ENCODE peak calls at places on chromosomes 2 and 18, in six cellular contexts. Q is adrenal gland, R is Peyer's patch, C is stomach, A is K562, U is HCT116. K is an unnamed sample.
A peak's percentile ranks its signal among the peaks of the same experiment; 100 is the strongest.

GRCh38 chr2:121345887-121346286 is 60.9 kb upstream of the TFCP2L1 start:
- DNase-seq in A (no peak), C (no peak), U (no peak), R (no peak), Q (no peak), K (no peak)

GRCh38 chr2:133993160-133993559 is 260.7 kb upstream of the MGAT5 start:
- DNase-seq in R (no peak), A (no peak), U (no peak), Q (no peak), C (peak; percentile 31), K (no peak)

GRCh38 chr2:85924522-85924921 is 35.7 kb upstream of the ST3GAL5 start:
- DNase-seq in R (peak; percentile 55), Q (peak; percentile 93), A (no peak), U (no peak), C (no peak), K (peak; percentile 37)

GRCh38 chr2:174263989-174264388 is 15.7 kb upstream of the OLA1 start:
- DNase-seq in Q (peak; percentile 20), U (peak; percentile 90), R (no peak), C (no peak), A (no peak), K (no peak)

GRCh38 chr2:68293024-68293423 is 26.7 kb downstream of the CNRIP1 start:
- DNase-seq in R (no peak), U (no peak), A (no peak), Q (no peak), C (no peak), K (no peak)

GRCh38 chr2:34836361-34836760 is 1237.3 kb upstream of the FAM98A start:
- DNase-seq in A (no peak), Q (no peak), U (no peak), R (no peak), C (no peak), K (no peak)

GRCh38 chr2:35463805-35464596 is 891.6 kb upstream of the CRIM1 start:
- DNase-seq in A (no peak), C (no peak), Q (no peak), U (no peak), R (no peak), K (no peak)

GRCh38 chr2:22497789-22498188 is 887.2 kb upstream of the KLHL29 start:
- DNase-seq in Q (no peak), A (no peak), R (no peak), U (no peak), C (no peak), K (no peak)

GRCh38 chr2:234881413-234882241 is 70.2 kb upstream of the SH3BP4 start:
- DNase-seq in U (peak; percentile 94), R (peak; percentile 86), C (peak; percentile 88), A (peak; percentile 91), Q (peak; percentile 96), K (peak; percentile 88)

GRCh38 chr2:26685943-26686839 is 6.3 kb upstream of the KCNK3 start:
- DNase-seq in U (no peak), R (no peak), C (no peak), Q (no peak), A (no peak), K (no peak)

GRCh38 chr2:199018826-199019225 is 438.9 kb downstream of the SATB2 start:
- DNase-seq in U (no peak), A (no peak), C (no peak), Q (no peak), R (no peak), K (no peak)

GRCh38 chr2:989766-990467 is 39.3 kb downstream of the SNTG2 start:
- DNase-seq in Q (no peak), C (no peak), R (no peak), A (no peak), U (no peak), K (no peak)

GRCh38 chr18:46352520-46353250 is 248.5 kb downstream of the HAUS1 start:
- DNase-seq in R (no peak), A (no peak), Q (no peak), U (no peak), C (no peak), K (no peak)

GRCh38 chr2:20221939-20222768 is 2.8 kb downstream of the SDC1 start:
- DNase-seq in C (no peak), U (no peak), Q (no peak), A (no peak), R (no peak), K (no peak)

GRCh38 chr18:79620586-79621165 is 58.9 kb upstream of the CTDP1 start:
- DNase-seq in R (no peak), A (no peak), U (no peak), C (no peak), Q (no peak), K (no peak)

GRCh38 chr2:236928353-236929153 is 157.1 kb upstream of the COPS8 start:
- DNase-seq in U (no peak), C (peak; percentile 33), R (no peak), Q (no peak), A (no peak), K (no peak)

GRCh38 chr2:128347701-128348504 is 29.2 kb upstream of the HS6ST1 start:
- DNase-seq in Q (peak; percentile 89), U (no peak), C (peak; percentile 50), A (no peak), R (no peak), K (peak; percentile 87)

GRCh38 chr18:28018361-28018760 is 158.6 kb downstream of the CDH2 start:
- DNase-seq in A (no peak), U (no peak), R (no peak), Q (no peak), C (no peak), K (no peak)

GRCh38 chr2:160389875-160390274 is 103.7 kb downstream of the RBMS1 start:
- DNase-seq in R (no peak), A (no peak), U (no peak), Q (no peak), C (no peak), K (no peak)

GRCh38 chr2:59032469-59032868 is 791.3 kb upstream of the FANCL start:
- DNase-seq in U (no peak), R (no peak), Q (no peak), C (no peak), A (no peak), K (no peak)

GRCh38 chr2:128261245-128262128 is 57.2 kb downstream of the HS6ST1 start:
- DNase-seq in C (no peak), A (no peak), U (no peak), Q (no peak), R (no peak), K (no peak)

GRCh38 chr2:9593936-9594335 is 36.9 kb downstream of the YWHAQ start:
- DNase-seq in R (no peak), Q (no peak), U (no peak), C (no peak), A (no peak), K (no peak)

GRCh38 chr2:170928824-170929685 is at the start of gene GORASP2:
- DNase-seq in A (peak; percentile 99), C (peak; percentile 99), R (peak; percentile 99), Q (peak; percentile 100), U (peak; percentile 99), K (peak; percentile 98)

GRCh38 chr2:29175338-29175737 is 60.1 kb downstream of the CLIP4 start:
- DNase-seq in R (no peak), C (no peak), Q (no peak), A (no peak), U (no peak), K (no peak)

GRCh38 chr18:66557091-66557490 is 46.8 kb downstream of the CDH19 start:
- DNase-seq in A (no peak), U (no peak), Q (no peak), R (no peak), C (no peak), K (no peak)

GRCh38 chr2:161101406-161101805 is 58.8 kb upstream of the TANK start:
- DNase-seq in U (no peak), C (no peak), R (no peak), A (no peak), Q (no peak), K (no peak)

GRCh38 chr18:50614838-50615237 is 55.0 kb downstream of the MAPK4 start:
- DNase-seq in R (no peak), A (no peak), Q (peak; percentile 86), U (no peak), C (no peak), K (no peak)

GRCh38 chr2:88010136-88010535 is 6.2 kb downstream of the RNU2-63P start:
- DNase-seq in C (no peak), R (no peak), A (no peak), Q (no peak), U (no peak), K (no peak)

GRCh38 chr2:150110548-150110947 is 376.9 kb downstream of the RND3 start:
- DNase-seq in C (no peak), R (no peak), Q (no peak), A (no peak), U (no peak), K (no peak)

GRCh38 chr2:215680605-215681598 is 245.0 kb upstream of the FN1 start:
- DNase-seq in C (no peak), Q (peak; percentile 22), A (no peak), U (no peak), R (no peak), K (no peak)

GRCh38 chr2:166360906-166361305 is 14.8 kb downstream of the SCN9A start:
- DNase-seq in Q (no peak), A (no peak), C (no peak), U (no peak), R (no peak), K (no peak)

DNA sequence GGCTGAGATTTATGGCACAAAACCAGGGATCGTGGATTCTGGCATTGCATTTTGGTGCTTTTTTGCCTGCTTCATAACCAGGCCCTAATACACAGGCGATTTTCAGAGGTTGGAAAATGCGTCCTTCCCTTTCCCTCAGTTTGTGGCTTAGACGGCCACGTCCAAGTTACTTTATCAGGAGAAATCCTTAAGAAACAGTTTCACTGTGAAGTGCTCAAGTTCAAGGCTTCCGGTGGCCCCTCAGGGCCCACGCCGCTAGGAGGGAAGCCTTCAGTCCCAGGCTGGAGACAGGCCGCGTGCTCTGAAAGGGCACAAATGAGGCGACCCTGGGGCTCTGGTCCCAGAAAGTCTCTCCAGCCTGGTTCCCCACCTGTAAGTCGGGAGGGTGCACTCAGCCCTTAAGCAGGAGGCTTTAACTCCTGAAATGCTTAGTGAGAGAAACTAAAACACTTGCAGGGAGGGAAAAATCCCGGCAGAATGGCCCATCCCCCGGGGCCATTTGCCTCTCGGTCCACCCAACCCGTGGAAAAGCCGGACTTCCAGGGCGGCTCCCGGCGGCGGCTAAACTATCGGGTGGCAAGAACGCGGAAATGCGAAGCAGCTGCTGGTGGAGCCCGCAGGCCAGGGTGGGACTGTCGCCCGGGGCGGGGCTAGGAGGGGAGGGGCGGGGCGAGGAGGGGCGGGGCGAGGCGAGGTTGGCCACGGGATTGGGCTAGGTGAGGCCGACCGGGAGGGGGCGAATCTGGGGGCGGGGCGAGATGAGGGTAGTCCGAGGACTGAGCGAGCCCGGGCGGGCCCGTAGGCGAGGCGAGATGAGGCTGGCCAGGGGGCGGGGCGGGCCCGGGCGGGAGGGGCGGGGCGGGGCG is 574 bp upstream of the SLC66A3 start:
- DNase-seq in U (peak; percentile 89), Q (peak; percentile 99), R (peak; percentile 99), A (peak; percentile 100), C (peak; percentile 98), K (peak; percentile 99)
- TF ChIP-seq POLR2A in U (peak; percentile 59), Q (peak; percentile 36), R (peak; percentile 41), A (peak; percentile 72), C (no peak), K (peak; percentile 8)

GRCh38 chr2:64862001-64862397 is 127.2 kb upstream of the SLC1A4 start:
- DNase-seq in R (no peak), Q (no peak), U (no peak), C (no peak), A (no peak), K (no peak)
- H3K4me1 ChIP-seq in R (peaks cover 17% of the 10 kb centered on the region), Q (peaks cover 34% of the 10 kb centered on the region), U (peaks cover 44% of the 10 kb centered on the region), C (peaks cover 45% of the 10 kb centered on the region), A (peaks cover 41% of the 10 kb centered on the region), K (peaks cover 12% of the 10 kb centered on the region)

GRCh38 chr2:74001781-74002514 is 17.2 kb downstream of the TET3 start:
- DNase-seq in R (no peak), C (no peak), Q (no peak), U (no peak), A (no peak), K (no peak)
- H3K27ac ChIP-seq in R (no peak overlapping the region), C (peak overlapping the region; percentile 16), Q (peak overlapping the region; percentile 72), U (no peak overlapping the region), A (no peak overlapping the region), K (peak overlapping the region; percentile 47)

GRCh38 chr18:34976899-34977786 is 64.1 kb upstream of the MAPRE2 start:
- DNase-seq in R (peak; percentile 95), C (peak; percentile 91), A (peak; percentile 59), U (no peak), Q (peak; percentile 67), K (peak; percentile 59)
- TF ChIP-seq POLR2A in R (peak; percentile 68), C (no peak), A (no peak), U (no peak), Q (no peak), K (no peak)